ENCODE peak calls at places on chromosomes 6 and 20, in five cellular contexts. M, P, S, K and J are unnamed samples.

GRCh38 chr6:84633771-84634170 is 130.6 kb downstream of the TBX18 start:
- DNase-seq in P (no peak), S (no peak), K (no peak), M (no peak), J (no peak)

GRCh38 chr6:133814797-133815196 is 74.1 kb upstream of the TCF21 start:
- DNase-seq in M (no peak), K (peak; percentile 47), P (no peak), S (no peak), J (no peak)

GRCh38 chr6:11810039-11810541 is 31.5 kb upstream of the ADTRP start:
- DNase-seq in P (no peak), K (peak; percentile 78), M (no peak), S (no peak), J (peak; percentile 11)

GRCh38 chr6:169095153-169095552 is 158.5 kb downstream of the THBS2 start:
- DNase-seq in S (no peak), K (no peak), M (no peak), P (no peak), J (no peak)

GRCh38 chr6:13395272-13396237 is 67.2 kb upstream of the TBC1D7 start:
- DNase-seq in K (peak; percentile 69), S (no peak), M (peak; percentile 32), P (no peak), J (peak; percentile 22)

GRCh38 chr6:142802124-142802523 is 142.9 kb downstream of the HIVEP2 start:
- DNase-seq in M (no peak), S (no peak), P (no peak), K (peak; percentile 97), J (no peak)

GRCh38 chr20:62364911-62365736 is 2.0 kb downstream of the LAMA5 start:
- DNase-seq in S (no peak), K (no peak), M (no peak), P (no peak), J (no peak)

GRCh38 chr20:4109307-4109564 is 93.9 kb upstream of the RNF24 start:
- DNase-seq in M (no peak), S (no peak), P (no peak), K (no peak), J (no peak)

GRCh38 chr6:122789862-122790739 is 1.0 kb downstream of the SMPDL3A start:
- DNase-seq in S (no peak), P (peak; percentile 80), M (no peak), K (peak; percentile 56), J (peak; percentile 76)

GRCh38 chr6:112183271-112183671 is 71.1 kb downstream of the LAMA4 start:
- DNase-seq in M (no peak), P (no peak), K (peak; percentile 79), S (no peak), J (no peak)

GRCh38 chr20:22763257-22763906 is 179.0 kb upstream of the FOXA2 start:
- DNase-seq in M (no peak), P (no peak), K (peak; percentile 14), S (no peak), J (no peak)

GRCh38 chr6:17473554-17473953 is 80.2 kb downstream of the CAP2 start:
- DNase-seq in S (no peak), M (no peak), P (peak; percentile 97), K (no peak), J (peak; percentile 62)

GRCh38 chr20:38635721-38636285 is 34.2 kb downstream of the ARHGAP40 start:
- DNase-seq in P (no peak), S (no peak), K (no peak), M (peak; percentile 31), J (no peak)

GRCh38 chr6:143400258-143401059 is 50.0 kb downstream of the ADAT2 start:
- DNase-seq in K (no peak), M (peak; percentile 3), S (no peak), P (no peak), J (no peak)

GRCh38 chr6:12536416-12536815 is 180.2 kb upstream of the PHACTR1 start:
- DNase-seq in M (no peak), S (no peak), P (no peak), K (no peak), J (no peak)

GRCh38 chr6:35757461-35758123 is 18.8 kb upstream of the CLPSL2 start:
- DNase-seq in S (peak; percentile 56), K (peak; percentile 37), M (peak; percentile 66), P (peak; percentile 15), J (no peak)

GRCh38 chr6:113856571-113857564 is at the start of gene MARCKS:
- DNase-seq in P (peak; percentile 93), M (peak; percentile 32), S (peak; percentile 95), K (peak; percentile 95), J (peak; percentile 94)

GRCh38 chr20:57391439-57392129 is 388 bp downstream of the RBM38 start:
- DNase-seq in K (no peak), S (no peak), P (no peak), M (peak; percentile 60), J (no peak)

GRCh38 chr6:111995409-111995808 is 58.5 kb upstream of the CCN6 start:
- DNase-seq in S (no peak), M (no peak), P (no peak), K (peak; percentile 25), J (no peak)

GRCh38 chr20:24314053-24314452 is 155.4 kb upstream of the SYNDIG1 start:
- DNase-seq in M (no peak), S (no peak), P (no peak), K (no peak), J (no peak)

GRCh38 chr6:81842254-81842653 is 89.8 kb upstream of the TENT5A start:
- DNase-seq in S (no peak), K (peak; percentile 40), P (no peak), M (no peak), J (no peak)

GRCh38 chr20:30815577-30816181 is 441.8 kb upstream of the DEFB115 start:
- DNase-seq in P (no peak), S (no peak), K (no peak), M (no peak), J (no peak)

GRCh38 chr6:27651371-27651732 is 178.4 kb upstream of the ZNF184 start:
- DNase-seq in M (no peak), K (no peak), S (no peak), P (no peak), J (no peak)

GRCh38 chr20:16485406-16485805 is 87.8 kb downstream of the KIF16B start:
- DNase-seq in S (no peak), M (no peak), P (no peak), K (no peak), J (no peak)

GRCh38 chr6:4413073-4413472 is 277.7 kb upstream of the ECI2 start:
- DNase-seq in K (peak; percentile 37), P (no peak), S (no peak), M (no peak), J (no peak)

GRCh38 chr6:166027761-166028160 is 139.9 kb downstream of the TBXT start:
- DNase-seq in K (peak; percentile 36), S (no peak), M (no peak), P (no peak), J (no peak)

GRCh38 chr6:153503810-153504209 is 372.7 kb upstream of the RGS17 start:
- DNase-seq in K (no peak), M (peak; percentile 12), S (no peak), P (no peak), J (no peak)

GRCh38 chr20:20019123-20019522 is 2.0 kb downstream of the NAA20 start:
- DNase-seq in S (no peak), K (no peak), P (no peak), M (no peak), J (no peak)

GRCh38 chr6:34465551-34466241 is at the start of gene PACSIN1:
- DNase-seq in P (peak; percentile 48), M (peak; percentile 80), K (no peak), S (peak; percentile 31), J (peak; percentile 50)

GRCh38 chr20:59825944-59826759 is 107.3 kb downstream of the SYCP2 start:
- DNase-seq in K (no peak), P (peak; percentile 77), M (no peak), S (no peak), J (peak; percentile 63)

GRCh38 chr20:53664121-53664520 is 70.5 kb upstream of the ZNF217 start:
- DNase-seq in P (no peak), K (no peak), S (no peak), M (no peak), J (peak; percentile 66)

GRCh38 chr6:169827372-169827771 is 76.0 kb downstream of the ERMARD start:
- DNase-seq in K (no peak), M (no peak), S (no peak), P (no peak), J (no peak)

GRCh38 chr6:43246301-43247114 is 3.2 kb downstream of the TTBK1 start:
- DNase-seq in M (peak; percentile 83), P (peak; percentile 76), K (peak; percentile 8), S (no peak), J (peak; percentile 45)

GRCh38 chr6:141244366-141244765 is 888.4 kb upstream of the GJE1 start:
- DNase-seq in S (no peak), P (no peak), K (no peak), M (no peak), J (no peak)

GRCh38 chr6:15941168-15941567 is 187.7 kb upstream of the MYLIP start:
- DNase-seq in S (no peak), M (no peak), K (no peak), P (no peak), J (no peak)

GRCh38 chr20:36466089-36466488 is 75.2 kb upstream of the MYL9 start:
- DNase-seq in P (no peak), S (no peak), M (peak; percentile 40), K (no peak), J (no peak)

GRCh38 chr20:45910670-45911485 is 1.1 kb downstream of the PLTP start:
- DNase-seq in K (peak; percentile 100), S (peak; percentile 96), P (peak; percentile 51), M (peak; percentile 100), J (peak; percentile 34)

GRCh38 chr6:29647927-29648642 is 8.8 kb upstream of the MOG start:
- DNase-seq in M (peak; percentile 36), K (peak; percentile 51), S (no peak), P (peak; percentile 25), J (peak; percentile 30)